ENCODE peak calls at places on chromosomes 7 and 10, in four cellular contexts. L, V, E and C are unnamed samples. For H3K4me1, the result is how much of the 10 kb centered on the place peaks cover.

GRCh38 chr7:131745645-131746248 is 189.3 kb upstream of the PODXL start:
- DNase-seq in L (no peak), V (no peak), E (peak), C (no peak)

GRCh38 chr7:7428806-7429205 is 106.9 kb downstream of the COL28A1 start:
- DNase-seq in V (no peak), E (peak), L (peak), C (no peak)

GRCh38 chr7:84783161-84783803 is 403.6 kb downstream of the SEMA3D start:
- DNase-seq in V (no peak), L (no peak), E (peak), C (no peak)

GRCh38 chr10:110426294-110427153 is 71.2 kb upstream of the DUSP5 start:
- DNase-seq in L (peak), E (peak), V (no peak), C (no peak)

GRCh38 chr7:27176343-27176731 is 2.2 kb upstream of the HOXA10 start:
- DNase-seq in V (peak), E (no peak), L (no peak), C (peak)

GRCh38 chr10:127398140-127398966 is 150.8 kb upstream of the NPS start:
- DNase-seq in V (no peak), L (peak), E (peak), C (no peak)

GRCh38 chr10:17353568-17353967 is 100.8 kb downstream of the ST8SIA6 start:
- DNase-seq in L (no peak), E (no peak), V (no peak), C (no peak)

GRCh38 chr10:112755446-112756117 is 194.5 kb upstream of the TCF7L2 start:
- DNase-seq in L (no peak), V (no peak), E (peak), C (no peak)

GRCh38 chr10:28284126-28284525 is 18.7 kb downstream of the MPP7 start:
- DNase-seq in L (no peak), V (no peak), E (no peak), C (no peak)

GRCh38 chr7:38398725-38399321 is 125.4 kb upstream of the TARP start:
- DNase-seq in L (peak), V (peak), E (peak), C (peak)

GRCh38 chr10:22379059-22379458 is 33.8 kb downstream of the SPAG6 start:
- DNase-seq in E (no peak), L (no peak), V (no peak), C (no peak)

GRCh38 chr10:66538908-66539307 is 386.9 kb upstream of the LRRTM3 start:
- DNase-seq in V (no peak), L (no peak), E (no peak), C (no peak)

GRCh38 chr10:130079614-130080460 is 30.8 kb downstream of the C10orf143 start:
- DNase-seq in E (no peak), L (no peak), V (no peak), C (no peak)

DNA sequence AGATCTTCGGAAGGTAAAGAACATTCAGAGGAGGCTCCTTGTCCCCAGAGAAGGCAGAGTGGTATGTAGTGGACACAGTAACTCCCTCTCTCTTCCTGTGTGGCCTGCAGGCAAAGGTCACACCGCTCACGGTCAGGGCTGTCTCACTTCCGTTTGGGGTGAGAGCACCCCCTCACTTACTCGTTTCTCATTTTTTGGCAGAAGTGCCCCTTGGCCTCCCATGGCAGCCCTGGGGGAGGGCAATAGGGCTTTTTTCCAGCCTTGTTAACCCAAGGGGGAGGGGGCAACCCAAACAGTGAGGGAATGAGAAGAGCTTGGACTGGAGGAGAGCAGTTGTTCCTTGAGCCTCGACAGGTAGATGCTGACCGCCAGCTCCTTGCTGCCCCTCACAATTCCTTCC is 31.8 kb upstream of the SRGN start:
- DNase-seq in L (peak), E (no peak), V (no peak), C (no peak)
- H3K4me1 ChIP-seq in L (under half), E (under half), V (under half), C (under half)

DNA sequence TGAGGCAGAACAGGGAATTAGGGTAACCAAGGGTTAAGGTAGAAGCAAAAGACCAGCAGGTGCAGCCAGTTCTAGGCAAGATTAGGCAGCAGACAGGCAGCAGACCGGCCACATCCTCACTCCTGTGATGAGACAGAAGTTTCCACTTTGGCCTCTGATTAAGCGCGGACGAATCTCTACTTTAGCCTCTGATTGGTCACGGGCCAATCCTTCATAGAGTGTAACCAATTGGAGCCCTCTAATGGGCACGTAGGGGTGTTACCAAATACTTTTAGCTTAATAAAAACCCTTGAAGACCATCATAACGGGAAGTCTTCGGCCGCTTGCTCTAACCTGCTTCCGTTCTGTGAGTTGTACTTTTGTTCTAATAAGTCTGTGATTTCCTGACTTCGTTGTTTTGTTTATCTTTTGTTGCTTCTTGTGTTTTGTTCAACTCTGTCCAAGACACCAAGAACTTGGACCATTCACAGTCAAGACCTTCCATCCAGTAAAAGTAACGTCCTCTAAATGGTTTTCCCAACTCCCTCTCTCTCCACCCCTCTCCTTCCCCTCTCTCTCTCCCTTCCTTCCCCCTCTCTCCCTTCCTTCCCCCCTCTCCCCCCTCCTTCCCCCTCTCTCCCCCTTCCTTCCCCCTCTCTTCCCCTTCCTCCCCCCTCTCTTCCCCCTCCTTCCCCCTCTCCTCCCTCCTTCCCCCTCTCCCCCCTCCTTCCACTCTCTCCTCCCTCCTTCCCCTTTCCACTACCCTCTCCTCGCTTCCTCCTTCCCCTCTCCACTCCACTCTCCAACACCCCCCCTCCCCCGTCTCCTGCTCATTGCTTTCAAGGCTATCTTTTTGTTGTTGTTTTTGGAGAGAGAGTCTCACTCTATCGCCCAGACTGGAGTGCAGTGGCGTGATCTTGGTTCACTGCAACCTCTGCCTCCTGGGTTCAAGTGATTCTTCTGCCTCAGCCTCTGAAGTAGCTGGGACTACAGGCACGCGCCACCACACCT is 13.2 kb upstream of the MALSU1 start:
- DNase-seq in L (peak), E (no peak), V (no peak), C (no peak)
- H3K4me3 ChIP-seq in L (no peak), E (no peak), V (no peak), C (no peak)

DNA sequence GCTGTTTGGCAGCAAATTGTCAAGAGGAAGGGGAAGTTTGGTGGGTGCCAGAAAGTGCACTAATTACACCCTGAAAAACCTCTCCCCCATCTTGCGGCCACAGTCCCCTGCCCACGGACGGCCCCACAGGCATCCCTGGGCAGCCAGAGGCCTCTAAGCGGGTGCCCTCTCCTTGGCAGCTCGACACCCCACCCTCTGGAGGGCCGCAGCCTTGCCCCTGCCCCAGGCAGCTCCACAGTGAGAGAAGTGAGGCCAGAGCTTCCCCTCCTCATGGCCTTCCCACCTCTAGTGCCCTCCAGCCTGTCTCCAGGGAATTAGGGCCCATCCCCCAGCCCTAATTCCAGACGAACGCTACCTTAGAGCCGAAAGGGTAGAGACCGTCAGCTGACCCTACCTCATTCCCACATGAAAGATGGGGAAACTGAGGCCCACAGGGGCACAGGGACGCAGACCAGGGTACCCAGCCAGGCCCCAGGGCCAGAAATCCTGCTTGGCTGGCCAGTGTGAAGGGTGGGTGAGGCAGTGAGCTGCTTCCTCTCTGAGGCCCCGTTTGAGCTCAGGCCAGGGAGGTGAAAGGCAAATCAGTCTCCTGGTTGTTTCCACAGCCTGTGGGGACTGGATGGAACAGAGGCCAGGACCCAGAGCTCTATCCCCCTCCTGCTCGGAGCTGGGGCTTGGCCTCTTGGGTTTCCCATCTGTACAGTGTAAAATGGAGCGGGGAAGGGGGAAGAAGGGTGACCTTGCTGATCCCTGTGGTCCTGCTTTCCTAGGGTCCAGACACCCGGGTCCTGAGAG is 10.0 kb downstream of the ZCCHC24 start:
- DNase-seq in L (peak), V (peak), E (peak), C (peak)
- H3K4me1 ChIP-seq in L (half or more), V (half or more), E (half or more), C (half or more)

GRCh38 chr7:142482899-142483658 is 225.2 kb upstream of the PRSS58 start:
- DNase-seq in E (peak), V (no peak), L (peak), C (no peak)
- H3K4me3 ChIP-seq in E (no peak), V (no peak), L (no peak), C (no peak)